ENCODE peak calls at places on chromosome 13, in nine cellular contexts. One of them, this sample, is unnamed.

GRCh38 chr13:112596220-112596619 is 8.3 kb upstream of the TUBGCP3 start:
- DNase-seq in heart left ventricle: no peak
- DNase-seq in left ventricle myocardium inferior: no peak
- DNase-seq in PC-9: no peak
- DNase-seq in transverse colon: no peak
- DNase-seq in thoracic aorta: no peak
- DNase-seq in tibial artery: no peak
- DNase-seq in AG04450: no peak
- DNase-seq in HCT116: no peak
- DNase-seq in this sample: no peak

GRCh38 chr13:37657134-37657533 is 58.6 kb upstream of the POSTN start:
- DNase-seq in PC-9: no peak
- DNase-seq in tibial artery: no peak
- DNase-seq in AG04450: no peak
- DNase-seq in left ventricle myocardium inferior: no peak
- DNase-seq in thoracic aorta: no peak
- DNase-seq in HCT116: no peak
- DNase-seq in heart left ventricle: no peak
- DNase-seq in transverse colon: no peak
- DNase-seq in this sample: no peak

GRCh38 chr13:100304241-100304640 is 215.3 kb downstream of the PCCA start:
- DNase-seq in transverse colon: no peak
- DNase-seq in AG04450: no peak
- DNase-seq in tibial artery: no peak
- DNase-seq in PC-9: no peak
- DNase-seq in heart left ventricle: no peak
- DNase-seq in thoracic aorta: no peak
- DNase-seq in HCT116: no peak
- DNase-seq in left ventricle myocardium inferior: no peak
- DNase-seq in this sample: no peak

GRCh38 chr13:111791131-111791530 is 275.8 kb upstream of the SOX1 start:
- DNase-seq in tibial artery: no peak
- DNase-seq in HCT116: no peak
- DNase-seq in left ventricle myocardium inferior: no peak
- DNase-seq in AG04450: no peak
- DNase-seq in heart left ventricle: no peak
- DNase-seq in transverse colon: no peak
- DNase-seq in thoracic aorta: no peak
- DNase-seq in PC-9: no peak
- DNase-seq in this sample: no peak

GRCh38 chr13:20160346-20161274 is at the start of gene GJA3:
- DNase-seq in AG04450: no peak
- DNase-seq in left ventricle myocardium inferior: peak
- DNase-seq in PC-9: peak
- DNase-seq in heart left ventricle: peak
- DNase-seq in transverse colon: no peak
- DNase-seq in thoracic aorta: no peak
- DNase-seq in HCT116: no peak
- DNase-seq in tibial artery: no peak
- DNase-seq in this sample: no peak

GRCh38 chr13:48210178-48210577 is 22.8 kb upstream of the ITM2B start:
- DNase-seq in transverse colon: no peak
- DNase-seq in PC-9: no peak
- DNase-seq in heart left ventricle: no peak
- DNase-seq in tibial artery: no peak
- DNase-seq in left ventricle myocardium inferior: no peak
- DNase-seq in HCT116: no peak
- DNase-seq in AG04450: peak
- DNase-seq in thoracic aorta: no peak
- DNase-seq in this sample: no peak

GRCh38 chr13:44347905-44348304 is 25.7 kb upstream of the SERP2 start:
- DNase-seq in thoracic aorta: no peak
- DNase-seq in HCT116: no peak
- DNase-seq in PC-9: no peak
- DNase-seq in tibial artery: no peak
- DNase-seq in heart left ventricle: no peak
- DNase-seq in transverse colon: no peak
- DNase-seq in AG04450: no peak
- DNase-seq in left ventricle myocardium inferior: no peak
- DNase-seq in this sample: no peak

GRCh38 chr13:111068009-111068350 is 47.1 kb upstream of the ARHGEF7 start:
- DNase-seq in HCT116: no peak
- DNase-seq in heart left ventricle: no peak
- DNase-seq in PC-9: no peak
- DNase-seq in tibial artery: no peak
- DNase-seq in thoracic aorta: no peak
- DNase-seq in left ventricle myocardium inferior: no peak
- DNase-seq in transverse colon: no peak
- DNase-seq in AG04450: no peak
- DNase-seq in this sample: no peak

GRCh38 chr13:67231481-67231940 is 1.4 kb upstream of the PCDH9 start:
- DNase-seq in transverse colon: no peak
- DNase-seq in thoracic aorta: no peak
- DNase-seq in PC-9: no peak
- DNase-seq in AG04450: no peak
- DNase-seq in left ventricle myocardium inferior: no peak
- DNase-seq in heart left ventricle: no peak
- DNase-seq in tibial artery: no peak
- DNase-seq in HCT116: no peak
- DNase-seq in this sample: no peak

GRCh38 chr13:110397445-110397844 is 90.4 kb downstream of the COL4A2 start:
- DNase-seq in AG04450: no peak
- DNase-seq in HCT116: no peak
- DNase-seq in left ventricle myocardium inferior: no peak
- DNase-seq in heart left ventricle: no peak
- DNase-seq in tibial artery: peak
- DNase-seq in thoracic aorta: no peak
- DNase-seq in PC-9: no peak
- DNase-seq in transverse colon: no peak
- DNase-seq in this sample: no peak

GRCh38 chr13:75368167-75368566 is 113.8 kb downstream of the TBC1D4 start:
- DNase-seq in left ventricle myocardium inferior: no peak
- DNase-seq in thoracic aorta: peak
- DNase-seq in tibial artery: peak
- DNase-seq in heart left ventricle: peak
- DNase-seq in transverse colon: no peak
- DNase-seq in AG04450: peak
- DNase-seq in HCT116: peak
- DNase-seq in PC-9: no peak
- DNase-seq in this sample: no peak

GRCh38 chr13:75363371-75363770 is 118.6 kb downstream of the TBC1D4 start:
- DNase-seq in AG04450: no peak
- DNase-seq in left ventricle myocardium inferior: no peak
- DNase-seq in PC-9: no peak
- DNase-seq in HCT116: no peak
- DNase-seq in tibial artery: no peak
- DNase-seq in thoracic aorta: no peak
- DNase-seq in transverse colon: no peak
- DNase-seq in heart left ventricle: no peak
- DNase-seq in this sample: no peak

GRCh38 chr13:75364131-75364713 is 117.7 kb downstream of the TBC1D4 start:
- DNase-seq in tibial artery: no peak
- DNase-seq in heart left ventricle: no peak
- DNase-seq in AG04450: no peak
- DNase-seq in transverse colon: no peak
- DNase-seq in thoracic aorta: no peak
- DNase-seq in PC-9: no peak
- DNase-seq in HCT116: no peak
- DNase-seq in left ventricle myocardium inferior: no peak
- DNase-seq in this sample: no peak

GRCh38 chr13:75365724-75366173 is 116.2 kb downstream of the TBC1D4 start:
- DNase-seq in transverse colon: no peak
- DNase-seq in left ventricle myocardium inferior: no peak
- DNase-seq in AG04450: peak
- DNase-seq in tibial artery: no peak
- DNase-seq in PC-9: peak
- DNase-seq in heart left ventricle: no peak
- DNase-seq in HCT116: peak
- DNase-seq in thoracic aorta: no peak
- DNase-seq in this sample: peak

DNA sequence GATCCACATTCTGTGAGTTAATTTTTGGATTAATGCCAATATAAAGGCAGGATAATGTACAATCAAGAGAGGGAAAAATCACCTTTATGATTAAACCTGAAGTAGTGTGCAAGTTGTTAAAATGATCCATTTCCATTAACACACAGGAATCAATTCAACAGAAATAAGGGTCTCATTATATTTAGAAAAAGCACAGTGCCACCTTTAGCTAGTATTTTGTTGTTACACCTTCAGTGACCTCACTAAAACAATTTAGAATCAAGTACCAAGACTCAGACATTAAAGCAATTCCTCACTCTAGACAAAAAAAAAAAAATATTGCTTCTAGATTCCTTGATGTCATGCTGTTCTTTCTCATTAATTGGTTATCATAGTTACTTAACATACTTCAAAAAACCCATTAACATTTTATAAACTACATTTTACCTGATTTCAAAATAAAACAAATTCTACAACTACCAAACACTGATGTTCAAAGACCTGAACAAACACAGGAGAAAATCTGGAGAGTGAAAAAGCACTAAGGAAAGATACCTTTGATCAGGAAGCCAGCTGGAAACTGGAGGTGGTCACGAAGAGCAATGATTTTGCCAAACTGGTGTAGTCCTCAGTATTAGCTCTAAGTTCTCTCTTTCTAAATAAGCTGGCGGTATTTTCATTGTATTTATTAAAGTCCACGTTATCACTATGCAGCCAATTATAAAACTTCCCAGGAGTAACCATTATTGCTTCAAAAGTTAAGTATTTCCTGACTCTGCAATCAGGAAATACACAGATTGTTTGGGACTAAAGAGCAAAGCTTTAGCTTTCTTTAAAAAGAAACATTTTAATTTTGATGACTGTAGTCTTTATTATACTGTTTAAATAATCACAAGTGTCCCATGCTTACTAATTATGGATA is 115.3 kb downstream of the TBC1D4 start:
- DNase-seq in HCT116: no peak
- DNase-seq in tibial artery: no peak
- DNase-seq in PC-9: no peak
- DNase-seq in left ventricle myocardium inferior: no peak
- DNase-seq in AG04450: no peak
- DNase-seq in transverse colon: no peak
- DNase-seq in heart left ventricle: no peak
- DNase-seq in thoracic aorta: no peak
- DNase-seq in this sample: no peak
- TF ChIP-seq CTCF in HCT116: no peak
- TF ChIP-seq CTCF in tibial artery: no peak
- TF ChIP-seq CTCF in PC-9: no peak
- TF ChIP-seq CTCF in left ventricle myocardium inferior: no peak
- TF ChIP-seq CTCF in AG04450: peak
- TF ChIP-seq CTCF in transverse colon: no peak
- TF ChIP-seq CTCF in heart left ventricle: no peak
- TF ChIP-seq CTCF in thoracic aorta: no peak
- TF ChIP-seq CTCF in this sample: peak

GRCh38 chr13:32282096-32282711 is 33.0 kb downstream of the ZAR1L start:
- DNase-seq in heart left ventricle: no peak
- DNase-seq in thoracic aorta: no peak
- DNase-seq in tibial artery: no peak
- DNase-seq in transverse colon: no peak
- DNase-seq in PC-9: no peak
- DNase-seq in AG04450: no peak
- DNase-seq in left ventricle myocardium inferior: no peak
- DNase-seq in HCT116: no peak
- DNase-seq in this sample: no peak

GRCh38 chr13:32285633-32285965 is 29.6 kb downstream of the ZAR1L start:
- DNase-seq in AG04450: no peak
- DNase-seq in tibial artery: no peak
- DNase-seq in transverse colon: no peak
- DNase-seq in thoracic aorta: no peak
- DNase-seq in left ventricle myocardium inferior: no peak
- DNase-seq in PC-9: no peak
- DNase-seq in HCT116: no peak
- DNase-seq in heart left ventricle: no peak
- DNase-seq in this sample: no peak

GRCh38 chr13:32281083-32281482 is 34.1 kb downstream of the ZAR1L start:
- DNase-seq in tibial artery: no peak
- DNase-seq in heart left ventricle: no peak
- DNase-seq in AG04450: no peak
- DNase-seq in PC-9: no peak
- DNase-seq in HCT116: no peak
- DNase-seq in transverse colon: no peak
- DNase-seq in thoracic aorta: no peak
- DNase-seq in left ventricle myocardium inferior: no peak
- DNase-seq in this sample: no peak

DNA sequence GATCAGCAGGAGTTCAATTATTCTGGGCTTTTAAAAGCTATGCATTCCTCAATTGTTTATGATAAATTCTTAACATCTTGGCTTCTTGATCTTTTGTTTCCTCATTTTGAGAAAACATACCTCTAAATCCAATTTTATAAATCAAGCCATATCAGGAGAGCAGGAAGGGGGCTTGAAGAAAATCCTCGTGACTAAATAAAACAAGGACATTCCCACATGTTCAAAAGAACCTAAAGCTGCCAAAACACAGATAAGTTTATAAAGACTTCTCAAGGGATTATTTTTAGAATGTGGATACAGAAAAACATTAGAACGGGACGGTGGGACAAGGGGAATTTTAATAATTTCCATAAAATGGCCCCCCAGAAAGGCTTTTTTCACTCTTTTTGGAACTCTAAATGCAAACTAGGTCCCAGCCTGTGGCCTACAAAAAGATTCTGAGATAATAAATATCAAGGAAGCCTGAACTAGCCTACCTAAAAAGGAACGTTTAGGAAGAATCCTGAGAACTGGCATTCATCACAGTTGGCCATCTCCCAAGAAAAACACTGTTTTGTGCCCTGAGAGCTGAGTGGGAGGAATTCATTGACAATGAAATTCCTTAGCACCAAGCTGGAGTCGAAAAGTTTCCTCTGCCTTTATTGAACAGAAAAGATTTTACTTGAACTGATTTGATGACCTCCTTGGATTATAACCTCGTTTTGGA is 30.1 kb downstream of the ZAR1L start:
- DNase-seq in AG04450: no peak
- DNase-seq in thoracic aorta: no peak
- DNase-seq in left ventricle myocardium inferior: no peak
- DNase-seq in transverse colon: no peak
- DNase-seq in tibial artery: no peak
- DNase-seq in PC-9: peak
- DNase-seq in HCT116: peak
- DNase-seq in heart left ventricle: no peak
- DNase-seq in this sample: no peak
- H3K4me3 ChIP-seq in AG04450: no peak
- H3K4me3 ChIP-seq in thoracic aorta: peak
- H3K4me3 ChIP-seq in left ventricle myocardium inferior: no peak
- H3K4me3 ChIP-seq in transverse colon: no peak
- H3K4me3 ChIP-seq in tibial artery: no peak
- H3K4me3 ChIP-seq in PC-9: no peak
- H3K4me3 ChIP-seq in HCT116: no peak
- H3K4me3 ChIP-seq in heart left ventricle: no peak
- H3K4me3 ChIP-seq in this sample: no peak

GRCh38 chr13:93951153-93951552 is 528.3 kb downstream of the DCT start:
- DNase-seq in PC-9: no peak
- DNase-seq in thoracic aorta: no peak
- DNase-seq in transverse colon: no peak
- DNase-seq in heart left ventricle: no peak
- DNase-seq in AG04450: no peak
- DNase-seq in HCT116: no peak
- DNase-seq in tibial artery: no peak
- DNase-seq in left ventricle myocardium inferior: no peak
- DNase-seq in this sample: no peak
- TF ChIP-seq CTCF in PC-9: no peak
- TF ChIP-seq CTCF in thoracic aorta: no peak
- TF ChIP-seq CTCF in transverse colon: no peak
- TF ChIP-seq CTCF in heart left ventricle: no peak
- TF ChIP-seq CTCF in AG04450: peak
- TF ChIP-seq CTCF in HCT116: no peak
- TF ChIP-seq CTCF in tibial artery: no peak
- TF ChIP-seq CTCF in left ventricle myocardium inferior: peak
- TF ChIP-seq CTCF in this sample: no peak

GRCh38 chr13:29702912-29703351 is 107.4 kb upstream of the SLC7A1 start:
- DNase-seq in tibial artery: peak
- DNase-seq in left ventricle myocardium inferior: peak
- DNase-seq in transverse colon: no peak
- DNase-seq in thoracic aorta: no peak
- DNase-seq in heart left ventricle: peak
- DNase-seq in PC-9: peak
- DNase-seq in AG04450: peak
- DNase-seq in HCT116: no peak
- DNase-seq in this sample: no peak
- H3K4me3 ChIP-seq in tibial artery: no peak
- H3K4me3 ChIP-seq in left ventricle myocardium inferior: peak
- H3K4me3 ChIP-seq in transverse colon: no peak
- H3K4me3 ChIP-seq in thoracic aorta: peak
- H3K4me3 ChIP-seq in heart left ventricle: peak
- H3K4me3 ChIP-seq in PC-9: peak
- H3K4me3 ChIP-seq in AG04450: peak
- H3K4me3 ChIP-seq in HCT116: no peak
- H3K4me3 ChIP-seq in this sample: no peak